ENCODE peak calls at places on chromosomes 4 and X, in five cellular contexts. J is transverse colon, U is cardiac fibroblast, I is HL-60, T is mucosa of descending colon. D is an unnamed sample.

GRCh38 chrX:151753313-151754041 is 18.9 kb downstream of the CNGA2 start:
- DNase-seq in J (peak; percentile 28), U (peak; percentile 63), I (no peak), T (no peak), D (no peak)

GRCh38 chr4:99729186-99729585 is 71.6 kb upstream of the C4orf54 start:
- DNase-seq in J (no peak), U (no peak), I (no peak), T (no peak), D (no peak)

GRCh38 chr4:89727236-89727635 is 109.7 kb downstream of the SNCA start:
- DNase-seq in J (no peak), U (no peak), I (no peak), T (no peak), D (no peak)

GRCh38 chr4:84499065-84499982 is at the start of gene NKX6-1:
- DNase-seq in J (peak; percentile 53), U (no peak), I (no peak), T (peak; percentile 71), D (no peak)

GRCh38 chr4:107391630-107392028 is 328.4 kb downstream of the PAPSS1 start:
- DNase-seq in J (no peak), U (no peak), I (no peak), T (no peak), D (no peak)

GRCh38 chr4:56307423-56307822 is 79.9 kb downstream of the AASDH start:
- DNase-seq in J (no peak), U (peak; percentile 44), I (no peak), T (no peak), D (no peak)

GRCh38 chrX:49172280-49172780 is 632 bp downstream of the PLP2 start:
- DNase-seq in J (peak; percentile 85), U (peak; percentile 62), I (peak; percentile 66), T (peak; percentile 90), D (no peak)

GRCh38 chr4:80611366-80611765 is 275.8 kb downstream of the CFAP299 start:
- DNase-seq in J (no peak), U (no peak), I (no peak), T (no peak), D (no peak)

GRCh38 chr4:96879527-96879926 is 1039.6 kb downstream of the PDHA2 start:
- DNase-seq in J (no peak), U (no peak), I (no peak), T (no peak), D (no peak)

GRCh38 chrX:122703762-122704161 is 480.3 kb upstream of the GRIA3 start:
- DNase-seq in J (no peak), U (peak; percentile 25), I (no peak), T (no peak), D (no peak)

GRCh38 chr4:40462326-40462725 is 127.2 kb downstream of the CHRNA9 start:
- DNase-seq in J (no peak), U (no peak), I (no peak), T (no peak), D (peak; percentile 64)

GRCh38 chr4:176566769-176567168 is 226.0 kb downstream of the VEGFC start:
- DNase-seq in J (no peak), U (peak; percentile 16), I (no peak), T (no peak), D (no peak)

GRCh38 chr4:106353786-106354185 is 14.8 kb downstream of the GIMD1 start:
- DNase-seq in J (no peak), U (peak; percentile 32), I (no peak), T (no peak), D (no peak)

GRCh38 chrX:9656277-9656676 is 109.4 kb downstream of the GPR143 start:
- DNase-seq in J (no peak), U (peak; percentile 39), I (no peak), T (no peak), D (no peak)

GRCh38 chr4:105808459-105809041 is 86.7 kb upstream of the NPNT start:
- DNase-seq in J (no peak), U (peak; percentile 86), I (no peak), T (no peak), D (no peak)

GRCh38 chr4:169136330-169136729 is 126.3 kb upstream of the CBR4 start:
- DNase-seq in J (no peak), U (no peak), I (no peak), T (no peak), D (no peak)

GRCh38 chr4:7241587-7242125 is 49.3 kb downstream of the SORCS2 start:
- DNase-seq in J (no peak), U (no peak), I (no peak), T (no peak), D (no peak)

GRCh38 chr4:185566425-185566824 is 31.1 kb upstream of the PDLIM3 start:
- DNase-seq in J (no peak), U (no peak), I (no peak), T (no peak), D (no peak)

GRCh38 chr4:11529625-11530201 is 101.0 kb upstream of the HS3ST1 start:
- DNase-seq in J (no peak), U (peak; percentile 48), I (no peak), T (no peak), D (no peak)

GRCh38 chrX:53547668-53548067 is 113.5 kb upstream of the HSD17B10 start:
- DNase-seq in J (no peak), U (no peak), I (no peak), T (no peak), D (no peak)

GRCh38 chr4:48028654-48029053 is 12.1 kb downstream of the NIPAL1 start:
- DNase-seq in J (no peak), U (no peak), I (no peak), T (no peak), D (no peak)

GRCh38 chr4:47498899-47499298 is 13.8 kb downstream of the ATP10D start:
- DNase-seq in J (no peak), U (peak; percentile 20), I (no peak), T (no peak), D (no peak)

GRCh38 chrX:8189096-8189830 is 18.2 kb upstream of the VCX2 start:
- DNase-seq in J (no peak), U (no peak), I (no peak), T (no peak), D (no peak)

GRCh38 chr4:105267280-105267679 is 120.6 kb downstream of the TET2 start:
- DNase-seq in J (no peak), U (no peak), I (no peak), T (no peak), D (no peak)

GRCh38 chr4:133058701-133059100 is 90.4 kb upstream of the PCDH10 start:
- DNase-seq in J (no peak), U (no peak), I (no peak), T (no peak), D (no peak)

DNA sequence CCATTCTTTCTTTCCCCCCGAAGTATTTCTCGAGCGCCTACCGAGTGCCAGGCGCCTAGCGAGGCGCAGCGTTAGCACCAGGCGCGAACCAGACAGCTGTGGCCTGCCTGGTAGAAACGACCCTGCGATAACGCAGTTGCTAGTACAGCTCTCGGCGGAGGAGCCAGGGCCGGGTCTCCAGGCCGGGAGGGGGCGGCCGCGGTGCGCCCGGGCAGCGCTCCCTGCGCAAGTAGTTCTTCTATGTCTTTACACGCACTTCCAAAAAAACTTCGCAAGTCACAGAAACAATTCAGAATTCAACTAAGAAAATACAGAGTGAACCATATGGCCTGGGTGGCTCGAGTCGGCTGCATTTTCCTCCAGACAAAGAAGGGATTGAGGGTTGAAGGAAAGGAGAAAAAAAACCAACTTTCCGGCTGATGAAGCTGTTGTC is 7.0 kb upstream of the NEUROG2 start:
- DNase-seq in J (peak; percentile 31), U (peak; percentile 26), I (no peak), T (no peak), D (no peak)
- TF ChIP-seq CTCF in J (no peak), U (no peak), I (peak; percentile 2), T (no peak), D (peak; percentile 41)

DNA sequence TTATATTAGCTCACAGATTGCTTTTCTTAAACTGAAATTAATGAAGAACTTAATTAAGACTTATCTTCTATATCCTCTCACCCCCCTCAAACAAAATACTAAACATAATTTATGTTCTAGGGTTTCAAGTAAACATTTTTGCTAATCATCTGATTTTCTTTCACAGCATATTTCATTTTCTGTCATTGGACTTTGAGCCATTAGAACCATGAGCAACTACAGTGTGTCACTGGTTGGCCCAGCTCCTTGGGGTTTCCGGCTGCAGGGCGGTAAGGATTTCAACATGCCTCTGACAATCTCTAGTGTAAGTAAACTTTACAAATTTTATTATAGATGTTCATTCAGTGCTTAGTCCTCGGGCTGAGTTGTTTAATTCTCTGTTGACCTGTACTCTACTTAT is 3.3 kb downstream of the PDLIM5 start:
- DNase-seq in J (peak; percentile 83), U (peak; percentile 89), I (no peak), T (peak; percentile 80), D (no peak)
- H3K4me3 ChIP-seq in J (peak overlapping the region; percentile 94), U (no peak overlapping the region), I (no peak overlapping the region), T (peak overlapping the region; percentile 9), D (no peak overlapping the region)

DNA sequence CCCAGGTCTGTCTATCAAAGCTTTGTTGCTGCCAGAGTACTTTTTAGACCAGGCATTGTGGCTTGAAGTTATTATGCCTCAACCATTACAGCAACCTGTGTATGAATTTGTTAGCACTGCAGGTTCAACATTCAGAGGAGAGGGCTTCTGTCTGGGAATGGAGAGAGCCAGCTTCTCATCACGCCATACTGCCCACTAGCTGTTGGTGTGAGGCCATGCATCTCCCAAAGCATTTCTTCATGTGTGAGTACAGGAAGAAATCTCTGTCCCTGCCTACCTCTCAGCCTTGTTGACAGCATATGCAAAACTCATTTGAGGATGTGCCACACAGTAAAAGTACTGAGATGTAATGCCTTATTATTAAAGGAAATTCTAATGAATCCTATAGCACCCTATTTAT is 76.9 kb upstream of the PPARGC1A start:
- DNase-seq in J (no peak), U (peak; percentile 6), I (no peak), T (no peak), D (no peak)
- TF ChIP-seq CTCF in J (no peak), U (peak; percentile 22), I (peak; percentile 24), T (no peak), D (peak; percentile 34)

GRCh38 chr4:19725130-19725529 is 526.6 kb upstream of the SLIT2 start:
- DNase-seq in J (no peak), U (peak; percentile 43), I (no peak), T (no peak), D (no peak)

GRCh38 chr4:19728773-19729172 is 522.9 kb upstream of the SLIT2 start:
- DNase-seq in J (no peak), U (no peak), I (no peak), T (no peak), D (no peak)

GRCh38 chr4:19727141-19727540 is 524.6 kb upstream of the SLIT2 start:
- DNase-seq in J (no peak), U (no peak), I (no peak), T (no peak), D (no peak)

GRCh38 chr4:19735012-19735411 is 516.7 kb upstream of the SLIT2 start:
- DNase-seq in J (no peak), U (peak; percentile 65), I (no peak), T (no peak), D (no peak)

DNA sequence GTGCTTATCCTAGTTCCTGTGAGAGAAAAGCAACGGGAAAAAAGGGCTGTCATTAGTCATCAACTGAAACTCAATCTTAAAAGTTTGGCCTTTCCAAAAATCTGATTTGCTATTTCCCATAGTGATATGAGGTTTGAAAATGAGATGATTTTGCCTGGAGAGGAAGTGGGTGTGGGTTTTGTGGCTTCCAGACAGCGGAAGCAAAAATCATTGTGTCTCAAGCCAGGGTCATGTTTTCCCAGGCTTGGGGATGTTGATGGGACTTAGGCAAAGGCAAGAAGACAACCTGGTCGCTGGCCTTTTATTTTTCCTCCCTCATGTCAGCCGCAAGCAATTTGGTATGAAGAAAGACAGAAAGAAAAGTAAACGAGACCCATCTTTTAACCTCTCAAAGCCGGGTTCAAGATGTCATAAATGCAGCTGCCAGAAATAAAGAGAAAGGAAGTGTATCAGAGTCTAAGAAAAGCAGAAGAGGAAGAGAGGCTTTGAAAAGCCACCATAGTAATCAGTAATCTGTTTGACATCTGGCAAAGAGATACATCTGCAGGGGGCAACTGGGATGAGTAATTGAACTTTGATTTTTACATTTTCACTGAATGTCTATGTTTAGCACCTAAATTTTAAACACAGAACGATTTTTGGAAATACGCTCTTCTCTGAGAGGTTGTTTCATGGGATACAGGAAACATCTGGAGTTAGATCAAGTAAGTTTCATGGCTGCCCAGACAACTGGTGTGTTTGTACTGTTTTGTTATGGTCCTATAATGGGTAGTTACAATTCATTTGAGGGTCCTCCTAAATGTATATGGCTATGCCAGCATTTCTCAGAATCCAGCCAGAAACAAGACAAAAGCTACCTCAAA is 521.6 kb upstream of the SLIT2 start:
- DNase-seq in J (no peak), U (peak; percentile 64), I (no peak), T (no peak), D (no peak)
- H3K4me3 ChIP-seq in J (no peak overlapping the region), U (no peak overlapping the region), I (no peak overlapping the region), T (no peak overlapping the region), D (no peak overlapping the region)